ENCODE peak calls at places on chromosomes 5 and 9, in eight cellular contexts. L is prostate gland, R is GM23338, Y is transverse colon, K is stomach, B is spleen, X is HCT116, A is K562. H is an unnamed sample.

GRCh38 chr9:107486674-107487520 is 2.7 kb downstream of the KLF4 start:
- DNase-seq in L (no peak), R (peak; percentile 61), Y (peak; percentile 28), K (peak; percentile 27), B (peak; percentile 73), X (no peak), A (no peak), H (no peak)

GRCh38 chr5:172872997-172873491 is 39.0 kb downstream of the ERGIC1 start:
- DNase-seq in L (peak; percentile 70), R (no peak), Y (peak; percentile 58), K (no peak), B (peak; percentile 90), X (no peak), A (no peak), H (no peak)

GRCh38 chr9:122580360-122580759 is 2.8 kb downstream of the OR1L8 start:
- DNase-seq in L (no peak), R (no peak), Y (no peak), K (no peak), B (no peak), X (peak; percentile 4), A (peak; percentile 49), H (no peak)

GRCh38 chr9:1875921-1876448 is 139.2 kb upstream of the SMARCA2 start:
- DNase-seq in L (no peak), R (no peak), Y (peak; percentile 12), K (no peak), B (peak; percentile 72), X (no peak), A (no peak), H (no peak)

GRCh38 chr5:65809817-65810531 is 88.0 kb downstream of the NLN start:
- DNase-seq in L (peak; percentile 10), R (no peak), Y (peak; percentile 83), K (peak; percentile 75), B (no peak), X (no peak), A (peak; percentile 17), H (no peak)

GRCh38 chr5:37005946-37006540 is 129.5 kb downstream of the NIPBL start:
- DNase-seq in L (no peak), R (peak; percentile 29), Y (no peak), K (no peak), B (no peak), X (peak; percentile 7), A (peak; percentile 18), H (no peak)

GRCh38 chr5:76766746-76767145 is 50.8 kb downstream of the F2R start:
- DNase-seq in L (no peak), R (no peak), Y (no peak), K (no peak), B (no peak), X (peak; percentile 57), A (no peak), H (no peak)

GRCh38 chr9:101478906-101479305 is 43.3 kb upstream of the ALDOB start:
- DNase-seq in L (peak; percentile 20), R (no peak), Y (no peak), K (no peak), B (no peak), X (no peak), A (no peak), H (peak; percentile 76)

GRCh38 chr9:13432914-13433313 is 153.4 kb upstream of the MPDZ start:
- DNase-seq in L (no peak), R (no peak), Y (no peak), K (no peak), B (no peak), X (no peak), A (no peak), H (peak; percentile 5)

GRCh38 chr5:133702773-133703770 is 90.7 kb upstream of the FSTL4 start:
- DNase-seq in L (no peak), R (no peak), Y (no peak), K (peak; percentile 16), B (peak; percentile 42), X (no peak), A (no peak), H (no peak)

GRCh38 chr5:73327908-73328455 is 120.6 kb downstream of the FOXD1 start:
- DNase-seq in L (no peak), R (no peak), Y (no peak), K (no peak), B (no peak), X (peak; percentile 56), A (no peak), H (no peak)

GRCh38 chr9:20307662-20308061 is 314.6 kb downstream of the MLLT3 start:
- DNase-seq in L (no peak), R (peak; percentile 55), Y (no peak), K (no peak), B (no peak), X (no peak), A (no peak), H (no peak)

GRCh38 chr9:16328349-16328748 is 542.1 kb downstream of the BNC2 start:
- DNase-seq in L (no peak), R (no peak), Y (no peak), K (no peak), B (no peak), X (no peak), A (no peak), H (no peak)

GRCh38 chr5:170563808-170564207 is 60.0 kb downstream of the KCNIP1 start:
- DNase-seq in L (no peak), R (no peak), Y (no peak), K (no peak), B (no peak), X (no peak), A (no peak), H (no peak)

GRCh38 chr5:72815580-72816296 is 723 bp upstream of the TNPO1 start:
- DNase-seq in L (no peak), R (no peak), Y (no peak), K (no peak), B (no peak), X (no peak), A (no peak), H (no peak)

GRCh38 chr5:66223637-66224036 is 79.5 kb downstream of the SREK1 start:
- DNase-seq in L (peak; percentile 21), R (peak; percentile 48), Y (no peak), K (no peak), B (no peak), X (peak; percentile 21), A (peak; percentile 46), H (no peak)

GRCh38 chr5:113031557-113031956 is 55.0 kb downstream of the DCP2 start:
- DNase-seq in L (no peak), R (peak; percentile 52), Y (no peak), K (no peak), B (no peak), X (no peak), A (no peak), H (no peak)

GRCh38 chr5:147485046-147485445 is 24.8 kb downstream of the DPYSL3 start:
- DNase-seq in L (no peak), R (no peak), Y (no peak), K (no peak), B (no peak), X (no peak), A (no peak), H (no peak)

GRCh38 chr9:78590068-78590467 is 293.1 kb downstream of the PSAT1 start:
- DNase-seq in L (no peak), R (no peak), Y (no peak), K (no peak), B (no peak), X (no peak), A (no peak), H (no peak)
- TF ChIP-seq POLR2AphosphoS5 in L (no peak), R (no peak), Y (no peak), K (no peak), B (no peak), X (no peak), A (no peak), H (no peak)

GRCh38 chr5:179836225-179837019 is 15.7 kb downstream of the SQSTM1 start:
- DNase-seq in L (no peak), R (peak; percentile 28), Y (no peak), K (no peak), B (peak; percentile 81), X (no peak), A (peak; percentile 26), H (no peak)

GRCh38 chr5:179834120-179834519 is 13.4 kb downstream of the SQSTM1 start:
- DNase-seq in L (no peak), R (no peak), Y (no peak), K (no peak), B (no peak), X (no peak), A (no peak), H (no peak)

GRCh38 chr5:179832039-179832745 is 11.5 kb downstream of the SQSTM1 start:
- DNase-seq in L (no peak), R (no peak), Y (no peak), K (no peak), B (no peak), X (no peak), A (no peak), H (no peak)

GRCh38 chr5:179833709-179834070 is 13.0 kb downstream of the SQSTM1 start:
- DNase-seq in L (no peak), R (no peak), Y (no peak), K (no peak), B (no peak), X (no peak), A (no peak), H (no peak)

DNA sequence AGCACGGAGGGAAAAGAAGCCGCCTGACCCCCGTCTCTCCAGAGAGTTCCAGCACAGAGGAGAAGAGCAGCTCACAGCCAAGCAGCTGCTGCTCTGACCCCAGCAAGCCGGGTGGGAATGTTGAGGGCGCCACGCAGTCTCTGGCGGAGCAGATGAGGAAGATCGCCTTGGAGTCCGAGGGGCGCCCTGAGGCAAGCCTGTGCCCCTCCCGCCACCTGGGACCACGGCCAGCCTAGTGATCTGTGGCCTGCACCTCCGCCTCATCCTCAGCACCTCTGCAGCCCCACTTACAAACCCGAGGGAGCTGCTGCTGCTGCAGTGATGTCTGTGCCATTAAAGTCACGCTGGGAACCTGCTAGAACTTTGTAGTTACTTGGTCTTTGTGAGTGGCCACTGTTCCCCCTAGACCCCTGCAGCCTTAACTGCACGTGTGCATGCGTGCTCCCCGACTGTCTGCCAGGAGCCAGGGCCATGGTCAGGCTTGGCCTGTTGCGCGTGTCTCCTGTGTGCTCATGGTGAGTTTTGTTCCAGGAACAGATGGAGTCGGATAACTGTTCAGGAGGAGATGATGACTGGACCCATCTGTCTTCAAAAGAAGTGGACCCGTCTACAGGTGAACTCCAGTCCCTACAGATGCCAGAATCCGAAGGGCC is 12.5 kb downstream of the SQSTM1 start:
- DNase-seq in L (no peak), R (no peak), Y (no peak), K (no peak), B (no peak), X (no peak), A (no peak), H (no peak)
- H3K27ac ChIP-seq in L (no peak overlapping the region), R (no peak overlapping the region), Y (no peak overlapping the region), K (no peak overlapping the region), B (no peak overlapping the region), X (no peak overlapping the region), A (no peak overlapping the region), H (no peak overlapping the region)

GRCh38 chr5:98769256-98770157 is 4.0 kb upstream of the RGMB start:
- DNase-seq in L (no peak), R (peak; percentile 89), Y (peak; percentile 49), K (peak; percentile 38), B (peak; percentile 83), X (no peak), A (no peak), H (no peak)
- TF ChIP-seq POLR2AphosphoS5 in L (no peak), R (peak; percentile 49), Y (no peak), K (no peak), B (peak; percentile 36), X (peak; percentile 29), A (no peak), H (no peak)

DNA sequence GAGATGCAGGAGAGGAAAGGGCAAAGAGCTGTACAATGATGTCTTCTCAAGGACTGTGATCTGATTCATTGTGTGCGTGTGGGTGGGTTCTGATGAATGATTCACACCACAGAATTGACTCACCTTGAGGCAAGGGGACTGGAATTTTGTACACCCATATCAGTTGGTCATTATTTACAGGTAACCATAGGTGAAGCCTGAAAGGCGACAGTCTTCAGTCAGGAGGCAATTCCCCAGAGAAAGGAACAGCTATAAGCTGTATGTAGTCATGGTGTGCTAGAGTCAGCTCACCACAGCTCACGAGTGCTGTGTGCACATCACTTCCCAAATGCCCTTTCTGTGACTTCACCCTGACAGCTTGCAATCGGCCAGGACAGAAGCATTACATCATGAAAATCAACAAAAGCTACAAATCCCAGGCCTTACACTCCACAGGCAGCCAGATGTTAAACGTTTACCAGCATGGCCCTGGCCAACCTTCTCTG is 87.6 kb upstream of the RPS23 start:
- DNase-seq in L (no peak), R (no peak), Y (no peak), K (no peak), B (no peak), X (peak; percentile 89), A (no peak), H (no peak)
- H3K27ac ChIP-seq in L (no peak overlapping the region), R (no peak overlapping the region), Y (no peak overlapping the region), K (no peak overlapping the region), B (no peak overlapping the region), X (peak overlapping the region; percentile 25), A (no peak overlapping the region), H (no peak overlapping the region)